ENCODE peak calls at places on chromosomes 11 and 22, in eight cellular contexts. One of them, this sample, is unnamed.

GRCh38 chr11:95904009-95904650 is 19.8 kb downstream of the MTMR2 start:
- DNase-seq in spleen: no peak
- DNase-seq in body of pancreas: no peak
- DNase-seq in uterus: no peak
- DNase-seq in suprapubic skin: no peak
- DNase-seq in stomach: no peak
- DNase-seq in right lobe of liver: no peak
- DNase-seq in testis: no peak
- DNase-seq in this sample: no peak

GRCh38 chr22:31248965-31249940 is 37.2 kb downstream of the LIMK2 start:
- DNase-seq in spleen: no peak
- DNase-seq in body of pancreas: no peak
- DNase-seq in uterus: no peak
- DNase-seq in suprapubic skin: no peak
- DNase-seq in stomach: no peak
- DNase-seq in right lobe of liver: no peak
- DNase-seq in testis: no peak
- DNase-seq in this sample: no peak

GRCh38 chr22:31243339-31244043 is 31.4 kb downstream of the LIMK2 start:
- DNase-seq in spleen: no peak
- DNase-seq in body of pancreas: no peak
- DNase-seq in uterus: no peak
- DNase-seq in suprapubic skin: no peak
- DNase-seq in stomach: no peak
- DNase-seq in right lobe of liver: no peak
- DNase-seq in testis: no peak
- DNase-seq in this sample: no peak

GRCh38 chr11:86138958-86139357 is 70.1 kb upstream of the PICALM start:
- DNase-seq in spleen: no peak
- DNase-seq in body of pancreas: no peak
- DNase-seq in uterus: no peak
- DNase-seq in suprapubic skin: no peak
- DNase-seq in stomach: no peak
- DNase-seq in right lobe of liver: no peak
- DNase-seq in testis: no peak
- DNase-seq in this sample: no peak

GRCh38 chr11:24271798-24272197 is 225.1 kb upstream of the LUZP2 start:
- DNase-seq in spleen: no peak
- DNase-seq in body of pancreas: no peak
- DNase-seq in uterus: no peak
- DNase-seq in suprapubic skin: no peak
- DNase-seq in stomach: no peak
- DNase-seq in right lobe of liver: no peak
- DNase-seq in testis: no peak
- DNase-seq in this sample: no peak

GRCh38 chr11:66414120-66414934 is 6.5 kb upstream of the NPAS4 start:
- DNase-seq in spleen: no peak
- DNase-seq in body of pancreas: no peak
- DNase-seq in uterus: no peak
- DNase-seq in suprapubic skin: no peak
- DNase-seq in stomach: no peak
- DNase-seq in right lobe of liver: no peak
- DNase-seq in testis: no peak
- DNase-seq in this sample: no peak

GRCh38 chr22:17629646-17630045 is 1.1 kb upstream of the ATP6V1E1 start:
- DNase-seq in spleen: no peak
- DNase-seq in body of pancreas: no peak
- DNase-seq in uterus: no peak
- DNase-seq in suprapubic skin: no peak
- DNase-seq in stomach: no peak
- DNase-seq in right lobe of liver: no peak
- DNase-seq in testis: no peak
- DNase-seq in this sample: peak; percentile 32

GRCh38 chr22:46355369-46355995 is 20.0 kb downstream of the TRMU start:
- DNase-seq in spleen: peak; percentile 86
- DNase-seq in body of pancreas: peak; percentile 75
- DNase-seq in uterus: peak; percentile 53
- DNase-seq in suprapubic skin: no peak
- DNase-seq in stomach: peak; percentile 80
- DNase-seq in right lobe of liver: peak; percentile 75
- DNase-seq in testis: peak; percentile 79
- DNase-seq in this sample: peak; percentile 73

GRCh38 chr11:81237139-81237538 is 1496.5 kb downstream of the FAM181B start:
- DNase-seq in spleen: no peak
- DNase-seq in body of pancreas: no peak
- DNase-seq in uterus: no peak
- DNase-seq in suprapubic skin: no peak
- DNase-seq in stomach: no peak
- DNase-seq in right lobe of liver: no peak
- DNase-seq in testis: peak; percentile 25
- DNase-seq in this sample: peak; percentile 43

GRCh38 chr22:26777402-26777801 is 120.0 kb downstream of the MIAT start:
- DNase-seq in spleen: no peak
- DNase-seq in body of pancreas: no peak
- DNase-seq in uterus: no peak
- DNase-seq in suprapubic skin: no peak
- DNase-seq in stomach: no peak
- DNase-seq in right lobe of liver: no peak
- DNase-seq in testis: no peak
- DNase-seq in this sample: no peak

GRCh38 chr11:23727821-23728220 is 769.0 kb upstream of the LUZP2 start:
- DNase-seq in spleen: no peak
- DNase-seq in body of pancreas: no peak
- DNase-seq in uterus: no peak
- DNase-seq in suprapubic skin: no peak
- DNase-seq in stomach: no peak
- DNase-seq in right lobe of liver: no peak
- DNase-seq in testis: no peak
- DNase-seq in this sample: no peak

GRCh38 chr11:106424111-106424510 is 346.6 kb downstream of the AASDHPPT start:
- DNase-seq in spleen: no peak
- DNase-seq in body of pancreas: no peak
- DNase-seq in uterus: no peak
- DNase-seq in suprapubic skin: no peak
- DNase-seq in stomach: no peak
- DNase-seq in right lobe of liver: no peak
- DNase-seq in testis: no peak
- DNase-seq in this sample: no peak

GRCh38 chr22:44247346-44247745 is 65.4 kb downstream of the SHISAL1 start:
- DNase-seq in spleen: no peak
- DNase-seq in body of pancreas: no peak
- DNase-seq in uterus: no peak
- DNase-seq in suprapubic skin: no peak
- DNase-seq in stomach: peak; percentile 3
- DNase-seq in right lobe of liver: no peak
- DNase-seq in testis: no peak
- DNase-seq in this sample: no peak

GRCh38 chr11:121892863-121893262 is 223.2 kb downstream of the BLID start:
- DNase-seq in spleen: no peak
- DNase-seq in body of pancreas: no peak
- DNase-seq in uterus: no peak
- DNase-seq in suprapubic skin: no peak
- DNase-seq in stomach: no peak
- DNase-seq in right lobe of liver: no peak
- DNase-seq in testis: no peak
- DNase-seq in this sample: no peak

GRCh38 chr11:77278595-77279506 is 22.6 kb downstream of the GDPD4 start:
- DNase-seq in spleen: no peak
- DNase-seq in body of pancreas: no peak
- DNase-seq in uterus: no peak
- DNase-seq in suprapubic skin: no peak
- DNase-seq in stomach: no peak
- DNase-seq in right lobe of liver: peak; percentile 49
- DNase-seq in testis: no peak
- DNase-seq in this sample: no peak

GRCh38 chr11:77090046-77090372 is 12.6 kb upstream of the OMP start:
- DNase-seq in spleen: no peak
- DNase-seq in body of pancreas: peak; percentile 12
- DNase-seq in uterus: no peak
- DNase-seq in suprapubic skin: peak; percentile 44
- DNase-seq in stomach: no peak
- DNase-seq in right lobe of liver: no peak
- DNase-seq in testis: no peak
- DNase-seq in this sample: no peak

GRCh38 chr22:38282397-38282796 is 9.6 kb upstream of the TMEM184B start:
- DNase-seq in spleen: no peak
- DNase-seq in body of pancreas: no peak
- DNase-seq in uterus: no peak
- DNase-seq in suprapubic skin: no peak
- DNase-seq in stomach: no peak
- DNase-seq in right lobe of liver: no peak
- DNase-seq in testis: no peak
- DNase-seq in this sample: no peak

GRCh38 chr11:96426356-96427103 is 36.7 kb downstream of the JRKL start:
- DNase-seq in spleen: no peak
- DNase-seq in body of pancreas: peak; percentile 13
- DNase-seq in uterus: no peak
- DNase-seq in suprapubic skin: no peak
- DNase-seq in stomach: no peak
- DNase-seq in right lobe of liver: no peak
- DNase-seq in testis: no peak
- DNase-seq in this sample: peak; percentile 43

GRCh38 chr22:38766076-38766777 is 10.4 kb upstream of the SUN2 start:
- DNase-seq in spleen: no peak
- DNase-seq in body of pancreas: peak; percentile 68
- DNase-seq in uterus: peak; percentile 58
- DNase-seq in suprapubic skin: peak; percentile 78
- DNase-seq in stomach: peak; percentile 60
- DNase-seq in right lobe of liver: peak; percentile 87
- DNase-seq in testis: peak; percentile 76
- DNase-seq in this sample: peak; percentile 21

GRCh38 chr11:36012410-36012809 is 68.5 kb downstream of the LDLRAD3 start:
- DNase-seq in spleen: no peak
- DNase-seq in body of pancreas: no peak
- DNase-seq in uterus: no peak
- DNase-seq in suprapubic skin: no peak
- DNase-seq in stomach: no peak
- DNase-seq in right lobe of liver: no peak
- DNase-seq in testis: no peak
- DNase-seq in this sample: peak; percentile 49

GRCh38 chr22:20803696-20804324 is 29.9 kb downstream of the SERPIND1 start:
- DNase-seq in spleen: peak; percentile 76
- DNase-seq in body of pancreas: no peak
- DNase-seq in uterus: peak; percentile 28
- DNase-seq in suprapubic skin: no peak
- DNase-seq in stomach: peak; percentile 40
- DNase-seq in right lobe of liver: peak; percentile 59
- DNase-seq in testis: peak; percentile 60
- DNase-seq in this sample: peak; percentile 37

GRCh38 chr22:19941365-19942070 is at the start of the genes COMT and TXNRD2:
- DNase-seq in spleen: peak; percentile 95
- DNase-seq in body of pancreas: peak; percentile 75
- DNase-seq in uterus: peak; percentile 73
- DNase-seq in suprapubic skin: peak; percentile 80
- DNase-seq in stomach: peak; percentile 81
- DNase-seq in right lobe of liver: peak; percentile 77
- DNase-seq in testis: peak; percentile 66
- DNase-seq in this sample: peak; percentile 84

GRCh38 chr11:43643898-43644625 is 36.5 kb upstream of the HSD17B12 start:
- DNase-seq in spleen: peak; percentile 96
- DNase-seq in body of pancreas: peak; percentile 84
- DNase-seq in uterus: peak; percentile 82
- DNase-seq in suprapubic skin: peak; percentile 88
- DNase-seq in stomach: peak; percentile 90
- DNase-seq in right lobe of liver: peak; percentile 90
- DNase-seq in testis: peak; percentile 92
- DNase-seq in this sample: peak; percentile 92
- TF ChIP-seq POLR2A in spleen: no peak
- TF ChIP-seq POLR2A in body of pancreas: peak; percentile 60
- TF ChIP-seq POLR2A in uterus: peak; percentile 30
- TF ChIP-seq POLR2A in suprapubic skin: no peak
- TF ChIP-seq POLR2A in stomach: no peak
- TF ChIP-seq POLR2A in right lobe of liver: peak; percentile 47
- TF ChIP-seq POLR2A in testis: no peak
- TF ChIP-seq POLR2A in this sample: peak; percentile 75

GRCh38 chr11:48064306-48064705 is 83.9 kb downstream of the PTPRJ start:
- DNase-seq in spleen: no peak
- DNase-seq in body of pancreas: no peak
- DNase-seq in uterus: no peak
- DNase-seq in suprapubic skin: peak; percentile 17
- DNase-seq in stomach: no peak
- DNase-seq in right lobe of liver: no peak
- DNase-seq in testis: no peak
- DNase-seq in this sample: no peak
- TF ChIP-seq POLR2A in spleen: no peak
- TF ChIP-seq POLR2A in body of pancreas: no peak
- TF ChIP-seq POLR2A in uterus: no peak
- TF ChIP-seq POLR2A in suprapubic skin: no peak
- TF ChIP-seq POLR2A in stomach: no peak
- TF ChIP-seq POLR2A in right lobe of liver: no peak
- TF ChIP-seq POLR2A in testis: no peak
- TF ChIP-seq POLR2A in this sample: no peak

DNA sequence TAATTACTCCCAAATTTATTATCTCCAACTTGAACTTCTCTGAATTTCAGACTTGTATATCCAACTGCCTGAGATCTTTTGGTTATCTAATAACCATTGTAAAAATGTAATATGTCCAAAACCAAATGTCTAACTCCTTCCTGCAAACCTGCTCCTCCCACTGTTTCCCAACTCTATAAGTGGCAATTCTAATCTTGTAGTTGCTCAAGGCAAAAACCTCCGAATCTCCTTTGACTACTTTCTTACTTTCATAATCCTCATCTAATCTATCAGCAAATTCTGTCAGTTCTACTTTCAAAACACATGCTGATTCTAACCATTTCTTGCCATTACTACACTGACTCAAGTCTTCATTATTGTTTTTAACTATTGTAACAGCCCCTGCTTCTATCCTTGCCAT is 55.7 kb downstream of the FAM168A start:
- DNase-seq in spleen: no peak
- DNase-seq in body of pancreas: no peak
- DNase-seq in uterus: no peak
- DNase-seq in suprapubic skin: no peak
- DNase-seq in stomach: no peak
- DNase-seq in right lobe of liver: no peak
- DNase-seq in testis: no peak
- DNase-seq in this sample: no peak
- TF ChIP-seq POLR2A in spleen: no peak
- TF ChIP-seq POLR2A in body of pancreas: no peak
- TF ChIP-seq POLR2A in uterus: no peak
- TF ChIP-seq POLR2A in suprapubic skin: no peak
- TF ChIP-seq POLR2A in stomach: no peak
- TF ChIP-seq POLR2A in right lobe of liver: no peak
- TF ChIP-seq POLR2A in testis: no peak
- TF ChIP-seq POLR2A in this sample: no peak

GRCh38 chr22:45273452-45274075 is 11.2 kb upstream of the UPK3A start:
- DNase-seq in spleen: no peak
- DNase-seq in body of pancreas: no peak
- DNase-seq in uterus: no peak
- DNase-seq in suprapubic skin: no peak
- DNase-seq in stomach: no peak
- DNase-seq in right lobe of liver: no peak
- DNase-seq in testis: no peak
- DNase-seq in this sample: no peak
- TF ChIP-seq POLR2A in spleen: no peak
- TF ChIP-seq POLR2A in body of pancreas: no peak
- TF ChIP-seq POLR2A in uterus: no peak
- TF ChIP-seq POLR2A in suprapubic skin: no peak
- TF ChIP-seq POLR2A in stomach: no peak
- TF ChIP-seq POLR2A in right lobe of liver: no peak
- TF ChIP-seq POLR2A in testis: no peak
- TF ChIP-seq POLR2A in this sample: no peak

This sample was measured in erythroblast.